ENCODE peak calls at places on chromosomes 16 and 17, in five cellular contexts. H, X, B, N and Y are unnamed samples.
A peak's percentile ranks its signal among the peaks of the same experiment; 100 is the strongest.

GRCh38 chr17:82647593-82648164 is 565 bp downstream of the WDR45B start:
- DNase-seq in B (peak; percentile 62), N (no peak), H (peak; percentile 41), X (peak; percentile 48), Y (peak; percentile 47)

GRCh38 chr16:89581045-89581695 is 5.6 kb downstream of the CPNE7 start:
- DNase-seq in B (no peak), X (no peak), H (no peak), N (no peak), Y (peak; percentile 73)

GRCh38 chr16:48536600-48537200 is 73.3 kb downstream of the N4BP1 start:
- DNase-seq in B (no peak), X (no peak), N (no peak), H (no peak), Y (peak; percentile 31)

GRCh38 chr17:65797809-65798208 is 236.4 kb upstream of the AXIN2 start:
- DNase-seq in N (no peak), B (no peak), H (no peak), X (no peak), Y (no peak)

GRCh38 chr16:67169642-67170167 is 633 bp upstream of the NOL3 start:
- DNase-seq in N (peak; percentile 63), B (peak; percentile 58), H (no peak), X (no peak), Y (no peak)

GRCh38 chr17:962166-962565 is 17.4 kb downstream of the NXN start:
- DNase-seq in X (no peak), B (no peak), H (no peak), N (no peak), Y (no peak)

GRCh38 chr17:61251939-61252865 is 147.4 kb upstream of the TBX2 start:
- DNase-seq in H (peak; percentile 92), N (peak; percentile 76), B (peak; percentile 81), X (peak; percentile 92), Y (peak; percentile 82)

GRCh38 chr16:19885456-19886060 is 910 bp upstream of the GPRC5B start:
- DNase-seq in X (no peak), H (peak; percentile 22), N (peak; percentile 42), B (peak; percentile 48), Y (peak; percentile 30)

GRCh38 chr17:45705123-45706009 is 78.8 kb upstream of the CRHR1 start:
- DNase-seq in B (no peak), H (no peak), N (no peak), X (no peak), Y (no peak)

GRCh38 chr17:8889458-8890210 is 22.2 kb upstream of the PIK3R6 start:
- DNase-seq in N (no peak), X (no peak), B (no peak), H (no peak), Y (no peak)

GRCh38 chr17:82679586-82680465 is 18.7 kb downstream of the RAB40B start:
- DNase-seq in H (no peak), N (no peak), X (no peak), B (no peak), Y (no peak)

GRCh38 chr16:23694707-23695373 is 16.2 kb downstream of the PLK1 start:
- DNase-seq in H (no peak), B (no peak), X (no peak), N (no peak), Y (peak; percentile 30)

GRCh38 chr17:80652751-80653330 is 108.2 kb downstream of the RPTOR start:
- DNase-seq in B (no peak), X (no peak), H (no peak), N (no peak), Y (no peak)

GRCh38 chr16:85227262-85227923 is 115.1 kb upstream of the CIBAR2 start:
- DNase-seq in B (no peak), X (no peak), N (no peak), H (no peak), Y (no peak)

GRCh38 chr17:17320911-17321220 is 17.7 kb downstream of the NT5M start:
- DNase-seq in N (no peak), B (no peak), X (no peak), H (no peak), Y (no peak)

GRCh38 chr16:17529982-17530760 is 59.4 kb upstream of the XYLT1 start:
- DNase-seq in X (no peak), B (no peak), H (no peak), N (no peak), Y (no peak)

GRCh38 chr16:16025214-16025968 is 76.0 kb downstream of the ABCC1 start:
- DNase-seq in N (no peak), B (no peak), X (no peak), H (peak; percentile 19), Y (peak; percentile 51)

GRCh38 chr16:48556913-48557351 is 53.0 kb downstream of the N4BP1 start:
- DNase-seq in N (no peak), H (no peak), B (no peak), X (no peak), Y (no peak)

GRCh38 chr17:65987988-65988387 is 203.9 kb downstream of the CEP112 start:
- DNase-seq in N (no peak), H (no peak), X (no peak), B (no peak), Y (no peak)

GRCh38 chr16:72532896-72533295 is 360.9 kb upstream of the PMFBP1 start:
- DNase-seq in H (no peak), N (no peak), X (no peak), B (no peak), Y (no peak)

GRCh38 chr16:72530434-72530833 is 358.5 kb upstream of the PMFBP1 start:
- DNase-seq in X (no peak), N (no peak), H (no peak), B (no peak), Y (no peak)
- TF ChIP-seq CTCF in X (no peak), N (no peak), H (no peak), B (no peak), Y (no peak)

GRCh38 chr17:68937890-68938514 is 17.2 kb downstream of the ABCA8 start:
- DNase-seq in N (no peak), X (no peak), H (no peak), B (no peak), Y (no peak)

GRCh38 chr17:68944435-68945035 is 10.7 kb downstream of the ABCA8 start:
- DNase-seq in H (no peak), X (no peak), B (no peak), N (no peak), Y (no peak)

GRCh38 chr17:68942389-68942788 is 12.8 kb downstream of the ABCA8 start:
- DNase-seq in H (no peak), B (no peak), N (no peak), X (no peak), Y (no peak)

GRCh38 chr17:68939195-68939594 is 16.0 kb downstream of the ABCA8 start:
- DNase-seq in X (no peak), B (no peak), N (no peak), H (no peak), Y (no peak)

DNA sequence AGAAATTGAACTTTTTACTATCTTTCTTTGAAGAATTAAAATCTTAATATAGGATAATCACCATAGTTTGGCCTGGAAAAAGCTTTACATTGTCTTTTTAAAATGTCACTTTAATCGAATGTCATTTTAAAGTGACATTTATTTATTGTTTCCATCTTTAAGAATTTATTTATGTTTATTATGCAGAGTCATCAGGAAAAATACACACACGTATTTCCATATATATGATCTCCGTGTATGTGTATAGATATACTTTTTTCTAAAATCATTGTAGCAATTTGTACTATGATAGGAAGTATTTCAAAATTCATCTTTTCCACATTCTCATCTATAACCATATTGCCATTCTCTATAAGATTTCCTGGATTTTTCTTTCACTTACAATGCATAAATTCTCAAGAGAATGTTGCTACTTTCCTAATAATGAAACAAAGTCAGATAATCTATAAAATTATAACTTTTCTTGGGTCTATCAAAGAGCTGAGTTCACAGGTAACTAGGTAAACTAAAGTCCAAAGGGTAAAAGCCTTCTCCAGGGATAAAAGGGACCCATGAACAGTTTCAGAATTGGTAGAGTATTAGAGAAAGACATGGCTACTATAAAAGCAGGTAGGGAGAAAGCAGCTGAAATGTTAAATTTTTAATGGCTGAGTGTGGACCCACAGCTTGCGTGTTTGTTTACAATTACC is 11.9 kb downstream of the ABCA8 start:
- DNase-seq in H (no peak), B (no peak), X (no peak), N (no peak), Y (no peak)
- H3K27ac ChIP-seq in H (no peak overlapping the region), B (no peak overlapping the region), X (no peak overlapping the region), N (no peak overlapping the region), Y (no peak overlapping the region)

GRCh38 chr16:29819506-29819905 is 756 bp upstream of the MVP start:
- DNase-seq in H (no peak), X (no peak), B (no peak), N (no peak), Y (no peak)
- TF ChIP-seq CTCF in H (no peak), X (no peak), B (no peak), N (no peak), Y (peak; percentile 33)

DNA sequence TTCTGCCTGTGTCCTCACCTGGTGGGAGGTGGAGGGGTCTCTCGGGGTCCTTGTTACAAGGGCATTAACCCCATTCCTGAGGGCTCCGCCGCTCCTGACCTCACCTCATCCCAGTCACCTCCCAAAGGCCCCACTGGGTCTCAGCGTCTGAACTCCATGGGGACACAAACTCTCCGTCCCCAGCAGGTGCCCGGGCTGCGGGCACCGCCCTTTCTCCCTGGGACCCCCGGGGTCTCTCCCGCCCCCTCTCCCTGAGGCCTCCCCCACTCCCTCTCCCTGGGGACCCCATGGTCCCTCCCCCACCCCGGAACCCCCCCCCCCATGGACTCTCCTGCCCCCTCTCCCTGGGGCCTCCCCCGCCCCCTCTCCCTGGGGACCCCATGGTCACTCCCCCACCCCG is 24.8 kb downstream of the CACNA1H start:
- DNase-seq in X (no peak), B (no peak), N (no peak), H (no peak), Y (no peak)
- H3K27ac ChIP-seq in X (no peak overlapping the region), B (no peak overlapping the region), N (no peak overlapping the region), H (no peak overlapping the region), Y (no peak overlapping the region)

GRCh38 chr16:76226011-76226410 is 51.2 kb upstream of the CNTNAP4 start:
- DNase-seq in N (no peak), B (no peak), X (no peak), H (no peak), Y (no peak)

GRCh38 chr16:76226481-76226880 is 50.7 kb upstream of the CNTNAP4 start:
- DNase-seq in X (no peak), N (no peak), B (no peak), H (no peak), Y (no peak)

GRCh38 chr16:76222853-76223252 is 54.3 kb upstream of the CNTNAP4 start:
- DNase-seq in B (no peak), X (no peak), N (no peak), H (no peak), Y (no peak)

DNA sequence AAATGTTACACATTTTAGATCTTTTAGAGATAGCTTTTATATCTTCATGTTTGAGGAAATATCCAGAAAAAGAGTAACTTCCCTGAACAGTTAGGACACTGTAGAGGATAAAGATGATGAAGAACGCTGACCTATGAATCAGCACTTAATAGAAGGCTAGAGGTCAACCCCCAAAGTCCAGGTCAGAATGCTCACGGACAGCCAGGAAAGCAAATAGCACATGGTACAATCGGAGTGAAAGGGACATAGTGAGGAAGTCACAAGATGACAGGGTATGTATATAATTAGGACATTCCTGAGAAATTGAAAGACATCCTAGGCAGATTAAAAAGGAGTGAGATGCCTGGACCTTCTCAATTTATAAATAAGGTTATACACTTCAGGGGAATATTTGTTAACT is 55.1 kb upstream of the CNTNAP4 start:
- DNase-seq in N (no peak), X (no peak), B (no peak), H (no peak), Y (no peak)
- TF ChIP-seq CTCF in N (no peak), X (no peak), B (no peak), H (no peak), Y (no peak)

DNA sequence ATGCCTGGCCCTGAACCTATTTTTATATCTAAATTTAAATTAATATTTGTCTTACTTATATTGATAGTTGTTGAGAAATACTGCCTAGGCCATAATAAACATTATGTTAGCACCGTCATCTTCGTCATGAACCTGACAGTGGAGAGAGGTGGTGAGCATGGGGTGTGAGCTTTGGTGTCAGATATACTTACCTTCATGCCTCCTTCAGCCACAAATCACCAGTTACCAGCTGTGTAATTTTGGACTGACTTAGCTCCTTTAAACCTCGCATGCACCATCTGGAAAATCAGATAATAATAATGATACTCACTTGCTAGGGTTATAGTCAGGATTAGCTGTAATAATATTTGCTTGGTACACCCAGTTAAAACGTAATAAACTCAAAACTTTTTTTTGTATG is 35.0 kb downstream of the SNX29 start:
- DNase-seq in H (no peak), N (no peak), X (no peak), B (no peak), Y (no peak)
- H3K27ac ChIP-seq in H (peak overlapping the region; percentile 41), N (peak overlapping the region; percentile 47), X (no peak overlapping the region), B (peak overlapping the region; percentile 63), Y (no peak overlapping the region)